ENCODE peak calls at places on chromosomes 13 and 19, in eight cellular contexts. One of them, this sample, is unnamed.

GRCh38 chr19:6611441-6611852 is 20.5 kb upstream of the CD70 start:
- DNase-seq in nucleus accumbens: no peak
- DNase-seq in activated CD8-positive, alpha-beta memory T cell treated with anti-CD3 and anti-CD28 coated beads, Interleukin-2, amount 50 U/mL, for 4 hours: no peak
- DNase-seq in fibroblast of mammary gland: no peak
- DNase-seq in stimulated activated CD8-positive, alpha-beta memory T cell treated with anti-CD3 and anti-CD28 coated beads, Interleukin-2, amount 100 ng/mL, for 48 hours: no peak
- DNase-seq in activated CD8-positive, alpha-beta T cell treated with anti-CD3 and anti-CD28 coated beads, Interleukin-2, amount 10 ng/mL, durations not matched to agents 7 days and 5 days: no peak
- DNase-seq in NCI-H1417: no peak
- DNase-seq in Right ventricle myocardium superior: no peak
- DNase-seq in this sample: no peak

GRCh38 chr13:30499338-30499737 is 33.6 kb upstream of the HMGB1 start:
- DNase-seq in nucleus accumbens: no peak
- DNase-seq in activated CD8-positive, alpha-beta memory T cell treated with anti-CD3 and anti-CD28 coated beads, Interleukin-2, amount 50 U/mL, for 4 hours: no peak
- DNase-seq in fibroblast of mammary gland: no peak
- DNase-seq in stimulated activated CD8-positive, alpha-beta memory T cell treated with anti-CD3 and anti-CD28 coated beads, Interleukin-2, amount 100 ng/mL, for 48 hours: no peak
- DNase-seq in activated CD8-positive, alpha-beta T cell treated with anti-CD3 and anti-CD28 coated beads, Interleukin-2, amount 10 ng/mL, durations not matched to agents 7 days and 5 days: no peak
- DNase-seq in NCI-H1417: no peak
- DNase-seq in Right ventricle myocardium superior: no peak
- DNase-seq in this sample: no peak

GRCh38 chr19:8251025-8251472 is 41.9 kb downstream of the CERS4 start:
- DNase-seq in nucleus accumbens: peak; percentile 41
- DNase-seq in activated CD8-positive, alpha-beta memory T cell treated with anti-CD3 and anti-CD28 coated beads, Interleukin-2, amount 50 U/mL, for 4 hours: no peak
- DNase-seq in fibroblast of mammary gland: peak; percentile 56
- DNase-seq in stimulated activated CD8-positive, alpha-beta memory T cell treated with anti-CD3 and anti-CD28 coated beads, Interleukin-2, amount 100 ng/mL, for 48 hours: no peak
- DNase-seq in activated CD8-positive, alpha-beta T cell treated with anti-CD3 and anti-CD28 coated beads, Interleukin-2, amount 10 ng/mL, durations not matched to agents 7 days and 5 days: no peak
- DNase-seq in NCI-H1417: no peak
- DNase-seq in Right ventricle myocardium superior: peak; percentile 90
- DNase-seq in this sample: peak; percentile 82

GRCh38 chr19:10508707-10509106 is 5.6 kb upstream of the KEAP1 start:
- DNase-seq in nucleus accumbens: no peak
- DNase-seq in activated CD8-positive, alpha-beta memory T cell treated with anti-CD3 and anti-CD28 coated beads, Interleukin-2, amount 50 U/mL, for 4 hours: no peak
- DNase-seq in fibroblast of mammary gland: peak; percentile 56
- DNase-seq in stimulated activated CD8-positive, alpha-beta memory T cell treated with anti-CD3 and anti-CD28 coated beads, Interleukin-2, amount 100 ng/mL, for 48 hours: peak; percentile 41
- DNase-seq in activated CD8-positive, alpha-beta T cell treated with anti-CD3 and anti-CD28 coated beads, Interleukin-2, amount 10 ng/mL, durations not matched to agents 7 days and 5 days: no peak
- DNase-seq in NCI-H1417: no peak
- DNase-seq in Right ventricle myocardium superior: no peak
- DNase-seq in this sample: no peak

GRCh38 chr13:50745542-50745941 is 98.0 kb downstream of the DLEU7 start:
- DNase-seq in nucleus accumbens: no peak
- DNase-seq in activated CD8-positive, alpha-beta memory T cell treated with anti-CD3 and anti-CD28 coated beads, Interleukin-2, amount 50 U/mL, for 4 hours: no peak
- DNase-seq in fibroblast of mammary gland: no peak
- DNase-seq in stimulated activated CD8-positive, alpha-beta memory T cell treated with anti-CD3 and anti-CD28 coated beads, Interleukin-2, amount 100 ng/mL, for 48 hours: no peak
- DNase-seq in activated CD8-positive, alpha-beta T cell treated with anti-CD3 and anti-CD28 coated beads, Interleukin-2, amount 10 ng/mL, durations not matched to agents 7 days and 5 days: no peak
- DNase-seq in NCI-H1417: no peak
- DNase-seq in Right ventricle myocardium superior: no peak
- DNase-seq in this sample: no peak

GRCh38 chr13:33392794-33393371 is 107.3 kb upstream of the STARD13 start:
- DNase-seq in nucleus accumbens: no peak
- DNase-seq in activated CD8-positive, alpha-beta memory T cell treated with anti-CD3 and anti-CD28 coated beads, Interleukin-2, amount 50 U/mL, for 4 hours: no peak
- DNase-seq in fibroblast of mammary gland: no peak
- DNase-seq in stimulated activated CD8-positive, alpha-beta memory T cell treated with anti-CD3 and anti-CD28 coated beads, Interleukin-2, amount 100 ng/mL, for 48 hours: no peak
- DNase-seq in activated CD8-positive, alpha-beta T cell treated with anti-CD3 and anti-CD28 coated beads, Interleukin-2, amount 10 ng/mL, durations not matched to agents 7 days and 5 days: no peak
- DNase-seq in NCI-H1417: no peak
- DNase-seq in Right ventricle myocardium superior: no peak
- DNase-seq in this sample: no peak

GRCh38 chr19:10899171-10899653 is 27.9 kb downstream of the CARM1 start:
- DNase-seq in nucleus accumbens: peak; percentile 3
- DNase-seq in activated CD8-positive, alpha-beta memory T cell treated with anti-CD3 and anti-CD28 coated beads, Interleukin-2, amount 50 U/mL, for 4 hours: no peak
- DNase-seq in fibroblast of mammary gland: no peak
- DNase-seq in stimulated activated CD8-positive, alpha-beta memory T cell treated with anti-CD3 and anti-CD28 coated beads, Interleukin-2, amount 100 ng/mL, for 48 hours: no peak
- DNase-seq in activated CD8-positive, alpha-beta T cell treated with anti-CD3 and anti-CD28 coated beads, Interleukin-2, amount 10 ng/mL, durations not matched to agents 7 days and 5 days: no peak
- DNase-seq in NCI-H1417: peak; percentile 55
- DNase-seq in Right ventricle myocardium superior: peak; percentile 76
- DNase-seq in this sample: no peak

GRCh38 chr13:112072531-112073244 is 5.7 kb downstream of the SOX1 start:
- DNase-seq in nucleus accumbens: no peak
- DNase-seq in activated CD8-positive, alpha-beta memory T cell treated with anti-CD3 and anti-CD28 coated beads, Interleukin-2, amount 50 U/mL, for 4 hours: no peak
- DNase-seq in fibroblast of mammary gland: no peak
- DNase-seq in stimulated activated CD8-positive, alpha-beta memory T cell treated with anti-CD3 and anti-CD28 coated beads, Interleukin-2, amount 100 ng/mL, for 48 hours: no peak
- DNase-seq in activated CD8-positive, alpha-beta T cell treated with anti-CD3 and anti-CD28 coated beads, Interleukin-2, amount 10 ng/mL, durations not matched to agents 7 days and 5 days: no peak
- DNase-seq in NCI-H1417: peak; percentile 96
- DNase-seq in Right ventricle myocardium superior: no peak
- DNase-seq in this sample: no peak

GRCh38 chr13:48533207-48533499 is 273 bp upstream of the RCBTB2 start:
- DNase-seq in nucleus accumbens: no peak
- DNase-seq in activated CD8-positive, alpha-beta memory T cell treated with anti-CD3 and anti-CD28 coated beads, Interleukin-2, amount 50 U/mL, for 4 hours: no peak
- DNase-seq in fibroblast of mammary gland: no peak
- DNase-seq in stimulated activated CD8-positive, alpha-beta memory T cell treated with anti-CD3 and anti-CD28 coated beads, Interleukin-2, amount 100 ng/mL, for 48 hours: no peak
- DNase-seq in activated CD8-positive, alpha-beta T cell treated with anti-CD3 and anti-CD28 coated beads, Interleukin-2, amount 10 ng/mL, durations not matched to agents 7 days and 5 days: no peak
- DNase-seq in NCI-H1417: no peak
- DNase-seq in Right ventricle myocardium superior: no peak
- DNase-seq in this sample: no peak

GRCh38 chr19:1000095-1000494 is at the start of gene GRIN3B:
- DNase-seq in nucleus accumbens: no peak
- DNase-seq in activated CD8-positive, alpha-beta memory T cell treated with anti-CD3 and anti-CD28 coated beads, Interleukin-2, amount 50 U/mL, for 4 hours: peak; percentile 67
- DNase-seq in fibroblast of mammary gland: peak; percentile 38
- DNase-seq in stimulated activated CD8-positive, alpha-beta memory T cell treated with anti-CD3 and anti-CD28 coated beads, Interleukin-2, amount 100 ng/mL, for 48 hours: peak; percentile 68
- DNase-seq in activated CD8-positive, alpha-beta T cell treated with anti-CD3 and anti-CD28 coated beads, Interleukin-2, amount 10 ng/mL, durations not matched to agents 7 days and 5 days: peak; percentile 76
- DNase-seq in NCI-H1417: no peak
- DNase-seq in Right ventricle myocardium superior: peak; percentile 68
- DNase-seq in this sample: no peak

GRCh38 chr13:48411281-48412099 is 1.4 kb downstream of the LPAR6 start:
- DNase-seq in nucleus accumbens: no peak
- DNase-seq in activated CD8-positive, alpha-beta memory T cell treated with anti-CD3 and anti-CD28 coated beads, Interleukin-2, amount 50 U/mL, for 4 hours: no peak
- DNase-seq in fibroblast of mammary gland: peak; percentile 26
- DNase-seq in stimulated activated CD8-positive, alpha-beta memory T cell treated with anti-CD3 and anti-CD28 coated beads, Interleukin-2, amount 100 ng/mL, for 48 hours: no peak
- DNase-seq in activated CD8-positive, alpha-beta T cell treated with anti-CD3 and anti-CD28 coated beads, Interleukin-2, amount 10 ng/mL, durations not matched to agents 7 days and 5 days: peak; percentile 57
- DNase-seq in NCI-H1417: no peak
- DNase-seq in Right ventricle myocardium superior: no peak
- DNase-seq in this sample: no peak

GRCh38 chr19:7545904-7546303 is 10.4 kb downstream of the PNPLA6 start:
- DNase-seq in nucleus accumbens: no peak
- DNase-seq in activated CD8-positive, alpha-beta memory T cell treated with anti-CD3 and anti-CD28 coated beads, Interleukin-2, amount 50 U/mL, for 4 hours: no peak
- DNase-seq in fibroblast of mammary gland: no peak
- DNase-seq in stimulated activated CD8-positive, alpha-beta memory T cell treated with anti-CD3 and anti-CD28 coated beads, Interleukin-2, amount 100 ng/mL, for 48 hours: no peak
- DNase-seq in activated CD8-positive, alpha-beta T cell treated with anti-CD3 and anti-CD28 coated beads, Interleukin-2, amount 10 ng/mL, durations not matched to agents 7 days and 5 days: no peak
- DNase-seq in NCI-H1417: no peak
- DNase-seq in Right ventricle myocardium superior: no peak
- DNase-seq in this sample: no peak

GRCh38 chr13:42218576-42218975 is 53.4 kb upstream of the AKAP11 start:
- DNase-seq in nucleus accumbens: no peak
- DNase-seq in activated CD8-positive, alpha-beta memory T cell treated with anti-CD3 and anti-CD28 coated beads, Interleukin-2, amount 50 U/mL, for 4 hours: no peak
- DNase-seq in fibroblast of mammary gland: no peak
- DNase-seq in stimulated activated CD8-positive, alpha-beta memory T cell treated with anti-CD3 and anti-CD28 coated beads, Interleukin-2, amount 100 ng/mL, for 48 hours: no peak
- DNase-seq in activated CD8-positive, alpha-beta T cell treated with anti-CD3 and anti-CD28 coated beads, Interleukin-2, amount 10 ng/mL, durations not matched to agents 7 days and 5 days: no peak
- DNase-seq in NCI-H1417: no peak
- DNase-seq in Right ventricle myocardium superior: no peak
- DNase-seq in this sample: no peak

GRCh38 chr13:49213997-49214916 is 5.9 kb upstream of the MLNR start:
- DNase-seq in nucleus accumbens: no peak
- DNase-seq in activated CD8-positive, alpha-beta memory T cell treated with anti-CD3 and anti-CD28 coated beads, Interleukin-2, amount 50 U/mL, for 4 hours: no peak
- DNase-seq in fibroblast of mammary gland: no peak
- DNase-seq in stimulated activated CD8-positive, alpha-beta memory T cell treated with anti-CD3 and anti-CD28 coated beads, Interleukin-2, amount 100 ng/mL, for 48 hours: no peak
- DNase-seq in activated CD8-positive, alpha-beta T cell treated with anti-CD3 and anti-CD28 coated beads, Interleukin-2, amount 10 ng/mL, durations not matched to agents 7 days and 5 days: no peak
- DNase-seq in NCI-H1417: no peak
- DNase-seq in Right ventricle myocardium superior: no peak
- DNase-seq in this sample: no peak

GRCh38 chr19:31372245-31372781 is 23.1 kb upstream of the TSHZ3 start:
- DNase-seq in nucleus accumbens: no peak
- DNase-seq in activated CD8-positive, alpha-beta memory T cell treated with anti-CD3 and anti-CD28 coated beads, Interleukin-2, amount 50 U/mL, for 4 hours: no peak
- DNase-seq in fibroblast of mammary gland: no peak
- DNase-seq in stimulated activated CD8-positive, alpha-beta memory T cell treated with anti-CD3 and anti-CD28 coated beads, Interleukin-2, amount 100 ng/mL, for 48 hours: no peak
- DNase-seq in activated CD8-positive, alpha-beta T cell treated with anti-CD3 and anti-CD28 coated beads, Interleukin-2, amount 10 ng/mL, durations not matched to agents 7 days and 5 days: peak; percentile 42
- DNase-seq in NCI-H1417: no peak
- DNase-seq in Right ventricle myocardium superior: no peak
- DNase-seq in this sample: no peak

GRCh38 chr13:75715598-75716523 is 79.7 kb downstream of the LMO7 start:
- DNase-seq in nucleus accumbens: no peak
- DNase-seq in activated CD8-positive, alpha-beta memory T cell treated with anti-CD3 and anti-CD28 coated beads, Interleukin-2, amount 50 U/mL, for 4 hours: no peak
- DNase-seq in fibroblast of mammary gland: peak; percentile 27
- DNase-seq in stimulated activated CD8-positive, alpha-beta memory T cell treated with anti-CD3 and anti-CD28 coated beads, Interleukin-2, amount 100 ng/mL, for 48 hours: no peak
- DNase-seq in activated CD8-positive, alpha-beta T cell treated with anti-CD3 and anti-CD28 coated beads, Interleukin-2, amount 10 ng/mL, durations not matched to agents 7 days and 5 days: no peak
- DNase-seq in NCI-H1417: peak; percentile 27
- DNase-seq in Right ventricle myocardium superior: no peak
- DNase-seq in this sample: no peak

GRCh38 chr19:13974073-13974472 is 21.8 kb downstream of the DCAF15 start:
- DNase-seq in nucleus accumbens: no peak
- DNase-seq in activated CD8-positive, alpha-beta memory T cell treated with anti-CD3 and anti-CD28 coated beads, Interleukin-2, amount 50 U/mL, for 4 hours: peak; percentile 49
- DNase-seq in fibroblast of mammary gland: no peak
- DNase-seq in stimulated activated CD8-positive, alpha-beta memory T cell treated with anti-CD3 and anti-CD28 coated beads, Interleukin-2, amount 100 ng/mL, for 48 hours: peak; percentile 30
- DNase-seq in activated CD8-positive, alpha-beta T cell treated with anti-CD3 and anti-CD28 coated beads, Interleukin-2, amount 10 ng/mL, durations not matched to agents 7 days and 5 days: peak; percentile 58
- DNase-seq in NCI-H1417: peak; percentile 30
- DNase-seq in Right ventricle myocardium superior: no peak
- DNase-seq in this sample: no peak

GRCh38 chr13:40518481-40518882 is 148.0 kb downstream of the FOXO1 start:
- DNase-seq in nucleus accumbens: no peak
- DNase-seq in activated CD8-positive, alpha-beta memory T cell treated with anti-CD3 and anti-CD28 coated beads, Interleukin-2, amount 50 U/mL, for 4 hours: peak; percentile 28
- DNase-seq in fibroblast of mammary gland: no peak
- DNase-seq in stimulated activated CD8-positive, alpha-beta memory T cell treated with anti-CD3 and anti-CD28 coated beads, Interleukin-2, amount 100 ng/mL, for 48 hours: peak; percentile 55
- DNase-seq in activated CD8-positive, alpha-beta T cell treated with anti-CD3 and anti-CD28 coated beads, Interleukin-2, amount 10 ng/mL, durations not matched to agents 7 days and 5 days: peak; percentile 39
- DNase-seq in NCI-H1417: no peak
- DNase-seq in Right ventricle myocardium superior: no peak
- DNase-seq in this sample: no peak

GRCh38 chr19:10699650-10700335 is 1.4 kb upstream of the QTRT1 start:
- DNase-seq in nucleus accumbens: no peak
- DNase-seq in activated CD8-positive, alpha-beta memory T cell treated with anti-CD3 and anti-CD28 coated beads, Interleukin-2, amount 50 U/mL, for 4 hours: peak; percentile 71
- DNase-seq in fibroblast of mammary gland: peak; percentile 66
- DNase-seq in stimulated activated CD8-positive, alpha-beta memory T cell treated with anti-CD3 and anti-CD28 coated beads, Interleukin-2, amount 100 ng/mL, for 48 hours: peak; percentile 62
- DNase-seq in activated CD8-positive, alpha-beta T cell treated with anti-CD3 and anti-CD28 coated beads, Interleukin-2, amount 10 ng/mL, durations not matched to agents 7 days and 5 days: peak; percentile 86
- DNase-seq in NCI-H1417: peak; percentile 20
- DNase-seq in Right ventricle myocardium superior: no peak
- DNase-seq in this sample: peak; percentile 73

GRCh38 chr13:113845055-113845454 is 18.8 kb downstream of the GAS6 start:
- DNase-seq in nucleus accumbens: no peak
- DNase-seq in activated CD8-positive, alpha-beta memory T cell treated with anti-CD3 and anti-CD28 coated beads, Interleukin-2, amount 50 U/mL, for 4 hours: no peak
- DNase-seq in fibroblast of mammary gland: no peak
- DNase-seq in stimulated activated CD8-positive, alpha-beta memory T cell treated with anti-CD3 and anti-CD28 coated beads, Interleukin-2, amount 100 ng/mL, for 48 hours: no peak
- DNase-seq in activated CD8-positive, alpha-beta T cell treated with anti-CD3 and anti-CD28 coated beads, Interleukin-2, amount 10 ng/mL, durations not matched to agents 7 days and 5 days: no peak
- DNase-seq in NCI-H1417: no peak
- DNase-seq in Right ventricle myocardium superior: no peak
- DNase-seq in this sample: peak; percentile 51

GRCh38 chr19:33368074-33368864 is 5.2 kb upstream of the CEBPG start:
- DNase-seq in nucleus accumbens: no peak
- DNase-seq in activated CD8-positive, alpha-beta memory T cell treated with anti-CD3 and anti-CD28 coated beads, Interleukin-2, amount 50 U/mL, for 4 hours: no peak
- DNase-seq in fibroblast of mammary gland: peak; percentile 74
- DNase-seq in stimulated activated CD8-positive, alpha-beta memory T cell treated with anti-CD3 and anti-CD28 coated beads, Interleukin-2, amount 100 ng/mL, for 48 hours: no peak
- DNase-seq in activated CD8-positive, alpha-beta T cell treated with anti-CD3 and anti-CD28 coated beads, Interleukin-2, amount 10 ng/mL, durations not matched to agents 7 days and 5 days: no peak
- DNase-seq in NCI-H1417: no peak
- DNase-seq in Right ventricle myocardium superior: no peak
- DNase-seq in this sample: no peak

GRCh38 chr19:55624109-55625003 is at the start of gene ZNF784:
- DNase-seq in nucleus accumbens: peak; percentile 90
- DNase-seq in activated CD8-positive, alpha-beta memory T cell treated with anti-CD3 and anti-CD28 coated beads, Interleukin-2, amount 50 U/mL, for 4 hours: peak; percentile 93
- DNase-seq in fibroblast of mammary gland: peak; percentile 86
- DNase-seq in stimulated activated CD8-positive, alpha-beta memory T cell treated with anti-CD3 and anti-CD28 coated beads, Interleukin-2, amount 100 ng/mL, for 48 hours: peak; percentile 89
- DNase-seq in activated CD8-positive, alpha-beta T cell treated with anti-CD3 and anti-CD28 coated beads, Interleukin-2, amount 10 ng/mL, durations not matched to agents 7 days and 5 days: peak; percentile 94
- DNase-seq in NCI-H1417: peak; percentile 94
- DNase-seq in Right ventricle myocardium superior: peak; percentile 95
- DNase-seq in this sample: peak; percentile 96

GRCh38 chr19:54422136-54422535 is 6.9 kb downstream of the TTYH1 start:
- DNase-seq in nucleus accumbens: no peak
- DNase-seq in activated CD8-positive, alpha-beta memory T cell treated with anti-CD3 and anti-CD28 coated beads, Interleukin-2, amount 50 U/mL, for 4 hours: no peak
- DNase-seq in fibroblast of mammary gland: no peak
- DNase-seq in stimulated activated CD8-positive, alpha-beta memory T cell treated with anti-CD3 and anti-CD28 coated beads, Interleukin-2, amount 100 ng/mL, for 48 hours: no peak
- DNase-seq in activated CD8-positive, alpha-beta T cell treated with anti-CD3 and anti-CD28 coated beads, Interleukin-2, amount 10 ng/mL, durations not matched to agents 7 days and 5 days: no peak
- DNase-seq in NCI-H1417: no peak
- DNase-seq in Right ventricle myocardium superior: no peak
- DNase-seq in this sample: no peak

GRCh38 chr13:42354246-42355117 is 82.5 kb downstream of the AKAP11 start:
- DNase-seq in nucleus accumbens: no peak
- DNase-seq in activated CD8-positive, alpha-beta memory T cell treated with anti-CD3 and anti-CD28 coated beads, Interleukin-2, amount 50 U/mL, for 4 hours: peak; percentile 24
- DNase-seq in fibroblast of mammary gland: peak; percentile 76
- DNase-seq in stimulated activated CD8-positive, alpha-beta memory T cell treated with anti-CD3 and anti-CD28 coated beads, Interleukin-2, amount 100 ng/mL, for 48 hours: peak; percentile 44
- DNase-seq in activated CD8-positive, alpha-beta T cell treated with anti-CD3 and anti-CD28 coated beads, Interleukin-2, amount 10 ng/mL, durations not matched to agents 7 days and 5 days: peak; percentile 70
- DNase-seq in NCI-H1417: no peak
- DNase-seq in Right ventricle myocardium superior: no peak
- DNase-seq in this sample: no peak

GRCh38 chr13:110714798-110715394 is 1.4 kb downstream of the ING1 start:
- DNase-seq in nucleus accumbens: peak; percentile 63
- DNase-seq in activated CD8-positive, alpha-beta memory T cell treated with anti-CD3 and anti-CD28 coated beads, Interleukin-2, amount 50 U/mL, for 4 hours: peak; percentile 48
- DNase-seq in fibroblast of mammary gland: peak; percentile 34
- DNase-seq in stimulated activated CD8-positive, alpha-beta memory T cell treated with anti-CD3 and anti-CD28 coated beads, Interleukin-2, amount 100 ng/mL, for 48 hours: peak; percentile 40
- DNase-seq in activated CD8-positive, alpha-beta T cell treated with anti-CD3 and anti-CD28 coated beads, Interleukin-2, amount 10 ng/mL, durations not matched to agents 7 days and 5 days: peak; percentile 69
- DNase-seq in NCI-H1417: peak; percentile 90
- DNase-seq in Right ventricle myocardium superior: peak; percentile 80
- DNase-seq in this sample: peak; percentile 84

GRCh38 chr13:76791290-76791664 is 94.9 kb downstream of the KCTD12 start:
- DNase-seq in nucleus accumbens: no peak
- DNase-seq in activated CD8-positive, alpha-beta memory T cell treated with anti-CD3 and anti-CD28 coated beads, Interleukin-2, amount 50 U/mL, for 4 hours: no peak
- DNase-seq in fibroblast of mammary gland: peak; percentile 27
- DNase-seq in stimulated activated CD8-positive, alpha-beta memory T cell treated with anti-CD3 and anti-CD28 coated beads, Interleukin-2, amount 100 ng/mL, for 48 hours: no peak
- DNase-seq in activated CD8-positive, alpha-beta T cell treated with anti-CD3 and anti-CD28 coated beads, Interleukin-2, amount 10 ng/mL, durations not matched to agents 7 days and 5 days: no peak
- DNase-seq in NCI-H1417: no peak
- DNase-seq in Right ventricle myocardium superior: no peak
- DNase-seq in this sample: no peak

GRCh38 chr19:51811344-51811743 is 16.4 kb downstream of the FPR3 start:
- DNase-seq in nucleus accumbens: peak; percentile 23
- DNase-seq in activated CD8-positive, alpha-beta memory T cell treated with anti-CD3 and anti-CD28 coated beads, Interleukin-2, amount 50 U/mL, for 4 hours: no peak
- DNase-seq in fibroblast of mammary gland: no peak
- DNase-seq in stimulated activated CD8-positive, alpha-beta memory T cell treated with anti-CD3 and anti-CD28 coated beads, Interleukin-2, amount 100 ng/mL, for 48 hours: no peak
- DNase-seq in activated CD8-positive, alpha-beta T cell treated with anti-CD3 and anti-CD28 coated beads, Interleukin-2, amount 10 ng/mL, durations not matched to agents 7 days and 5 days: no peak
- DNase-seq in NCI-H1417: no peak
- DNase-seq in Right ventricle myocardium superior: peak; percentile 61
- DNase-seq in this sample: no peak